ENCODE peak calls at places on chromosome 11, in six cellular contexts. B is Calu3; C is CD4-positive, alpha-beta T cell; J is OCI-LY7; P is activated CD4-positive, alpha-beta T cell treated with anti-CD3 and anti-CD28 coated beads, Interleukin-2, amount 50 U/mL, for 48 hours; S is NCI-H510A treated with DMSO at 0.1 percent for 48 hours. W is an unnamed sample.

GRCh38 chr11:62805991-62806441 is 776 bp upstream of the NXF1 start:
- DNase-seq in B (no peak), C (no peak), J (peak; percentile 52), P (peak; percentile 45), S (no peak), W (no peak)

GRCh38 chr11:32154275-32154674 is 63.4 kb downstream of the RCN1 start:
- DNase-seq in B (peak; percentile 35), C (no peak), J (no peak), P (no peak), S (no peak), W (peak; percentile 34)

GRCh38 chr11:103794262-103794661 is 242.2 kb upstream of the DDI1 start:
- DNase-seq in B (no peak), C (no peak), J (no peak), P (no peak), S (no peak), W (no peak)

GRCh38 chr11:65150513-65151271 is 16.4 kb upstream of the SYVN1 start:
- DNase-seq in B (peak; percentile 96), C (no peak), J (no peak), P (peak; percentile 54), S (peak; percentile 76), W (peak; percentile 78)

GRCh38 chr11:21040615-21041014 is 371.2 kb downstream of the NELL1 start:
- DNase-seq in B (no peak), C (no peak), J (no peak), P (no peak), S (no peak), W (no peak)

GRCh38 chr11:126624491-126624890 is 269.0 kb downstream of the ST3GAL4 start:
- DNase-seq in B (no peak), C (no peak), J (no peak), P (no peak), S (no peak), W (no peak)

GRCh38 chr11:35746356-35747153 is 84.0 kb downstream of the TRIM44 start:
- DNase-seq in B (no peak), C (no peak), J (no peak), P (no peak), S (no peak), W (no peak)

GRCh38 chr11:64126796-64127195 is 39.1 kb downstream of the MACROD1 start:
- DNase-seq in B (no peak), C (no peak), J (no peak), P (no peak), S (no peak), W (no peak)

GRCh38 chr11:91700854-91701253 is 523.8 kb upstream of the FAT3 start:
- DNase-seq in B (no peak), C (no peak), J (no peak), P (no peak), S (no peak), W (no peak)

GRCh38 chr11:69920500-69921428 is 101.5 kb upstream of the FGF3 start:
- DNase-seq in B (no peak), C (peak; percentile 26), J (no peak), P (no peak), S (no peak), W (no peak)

GRCh38 chr11:61694971-61695706 is 14.9 kb downstream of the DAGLA start:
- DNase-seq in B (peak; percentile 51), C (no peak), J (no peak), P (no peak), S (peak; percentile 76), W (peak; percentile 48)

GRCh38 chr11:35031869-35032268 is 107.1 kb upstream of the CD44 start:
- DNase-seq in B (peak; percentile 17), C (no peak), J (no peak), P (no peak), S (no peak), W (peak; percentile 8)